ENCODE peak calls at places on chromosomes 12 and 14, in five cellular contexts. F, O, R, J and A are unnamed samples.

GRCh38 chr12:66190519-66191406 is 1.7 kb downstream of the IRAK3 start:
- DNase-seq in F (peak; percentile 52), R (no peak), J (no peak), O (no peak), A (peak; percentile 18)

GRCh38 chr12:106774808-106775524 is 484 bp downstream of the RIC8B start:
- DNase-seq in F (no peak), J (no peak), R (no peak), O (no peak), A (no peak)

GRCh38 chr12:92987846-92988621 is 58.9 kb upstream of the EEA1 start:
- DNase-seq in R (no peak), J (peak; percentile 49), O (no peak), F (no peak), A (no peak)

GRCh38 chr14:66381765-66382164 is 104.4 kb upstream of the CCDC196 start:
- DNase-seq in J (no peak), F (no peak), R (no peak), O (no peak), A (no peak)

GRCh38 chr12:124411953-124412645 is 117.2 kb downstream of the RFLNA start:
- DNase-seq in F (no peak), O (no peak), J (no peak), R (no peak), A (no peak)

GRCh38 chr14:95463173-95463901 is 53.1 kb downstream of the SYNE3 start:
- DNase-seq in O (no peak), F (no peak), R (no peak), J (no peak), A (no peak)

GRCh38 chr12:115542656-115543055 is 734.8 kb downstream of the MED13L start:
- DNase-seq in R (no peak), O (no peak), J (no peak), F (no peak), A (no peak)

GRCh38 chr12:54489857-54490256 is 7.7 kb upstream of the NCKAP1L start:
- DNase-seq in J (no peak), F (no peak), O (no peak), R (no peak), A (no peak)

GRCh38 chr12:32134144-32134888 is 27.7 kb downstream of the BICD1 start:
- DNase-seq in F (peak; percentile 83), O (no peak), J (no peak), R (peak; percentile 15), A (no peak)

GRCh38 chr14:96304956-96305355 is 48.9 kb downstream of the BDKRB1 start:
- DNase-seq in J (peak; percentile 66), R (no peak), F (no peak), O (no peak), A (no peak)

GRCh38 chr12:95788637-95789036 is 1.9 kb downstream of the NTN4 start:
- DNase-seq in R (peak; percentile 47), J (no peak), F (peak; percentile 68), O (no peak), A (peak; percentile 49)

GRCh38 chr12:52193991-52194390 is 2.2 kb upstream of the KRT80 start:
- DNase-seq in F (no peak), J (no peak), O (no peak), R (peak; percentile 62), A (peak; percentile 55)

GRCh38 chr14:104473244-104473565 is 106.4 kb upstream of the C14orf180 start:
- DNase-seq in O (no peak), R (no peak), J (peak; percentile 62), F (no peak), A (no peak)

GRCh38 chr12:113852695-113853490 is 113.2 kb downstream of the RBM19 start:
- DNase-seq in F (no peak), J (no peak), R (no peak), O (no peak), A (no peak)

GRCh38 chr12:120820885-120821510 is 83.2 kb downstream of the SPPL3 start:
- DNase-seq in O (no peak), F (no peak), J (no peak), R (no peak), A (no peak)

GRCh38 chr12:105617141-105617540 is 286.6 kb downstream of the C12orf75 start:
- DNase-seq in R (peak; percentile 22), O (no peak), F (no peak), J (no peak), A (no peak)

GRCh38 chr12:3035171-3035570 is 42.0 kb upstream of the TSPAN9 start:
- DNase-seq in R (no peak), O (no peak), J (no peak), F (peak; percentile 25), A (peak; percentile 9)

GRCh38 chr14:87405563-87405962 is 587.4 kb downstream of the GALC start:
- DNase-seq in O (no peak), F (no peak), J (no peak), R (no peak), A (no peak)

GRCh38 chr12:131611416-131612091 is 99.3 kb upstream of the SFSWAP start:
- DNase-seq in R (no peak), O (no peak), J (no peak), F (no peak), A (no peak)

GRCh38 chr12:100163416-100164152 is 20.9 kb upstream of the BLTP3B start:
- DNase-seq in J (peak; percentile 81), F (peak; percentile 33), O (peak; percentile 65), R (peak; percentile 57), A (peak; percentile 57)

GRCh38 chr12:132302466-132303358 is 26.7 kb downstream of the GALNT9 start:
- DNase-seq in R (no peak), F (no peak), J (no peak), O (no peak), A (no peak)

GRCh38 chr14:100328495-100329163 is 5.5 kb downstream of the SLC25A47 start:
- DNase-seq in O (no peak), R (no peak), J (no peak), F (no peak), A (no peak)

GRCh38 chr14:50067723-50068495 is 48.5 kb downstream of the VCPKMT start:
- DNase-seq in O (no peak), R (no peak), F (peak; percentile 81), J (no peak), A (no peak)

GRCh38 chr14:85421166-85421877 is 108.6 kb upstream of the FLRT2 start:
- DNase-seq in J (no peak), F (peak; percentile 83), R (peak; percentile 95), O (no peak), A (no peak)

GRCh38 chr12:75784591-75784990 is 247.0 kb downstream of the PHLDA1 start:
- DNase-seq in F (peak; percentile 14), J (no peak), O (no peak), R (peak; percentile 16), A (no peak)

GRCh38 chr12:95637471-95638155 is 86.3 kb upstream of the USP44 start:
- DNase-seq in O (no peak), J (no peak), R (peak; percentile 81), F (peak; percentile 100), A (peak; percentile 87)

GRCh38 chr12:116525418-116526001 is 33.7 kb upstream of the MAP1LC3B2 start:
- DNase-seq in R (peak; percentile 79), O (no peak), J (no peak), F (peak; percentile 92), A (no peak)

GRCh38 chr12:57850924-57851323 is 4.4 kb upstream of the CTDSP2 start:
- DNase-seq in F (no peak), R (no peak), J (no peak), O (no peak), A (no peak)

GRCh38 chr12:111211910-111212757 is 156.8 kb downstream of the PHETA1 start:
- DNase-seq in R (no peak), F (no peak), O (peak; percentile 61), J (peak; percentile 77), A (no peak)

GRCh38 chr14:45658226-45658916 is 405.4 kb upstream of the MIS18BP1 start:
- DNase-seq in J (no peak), F (no peak), O (no peak), R (no peak), A (no peak)

DNA sequence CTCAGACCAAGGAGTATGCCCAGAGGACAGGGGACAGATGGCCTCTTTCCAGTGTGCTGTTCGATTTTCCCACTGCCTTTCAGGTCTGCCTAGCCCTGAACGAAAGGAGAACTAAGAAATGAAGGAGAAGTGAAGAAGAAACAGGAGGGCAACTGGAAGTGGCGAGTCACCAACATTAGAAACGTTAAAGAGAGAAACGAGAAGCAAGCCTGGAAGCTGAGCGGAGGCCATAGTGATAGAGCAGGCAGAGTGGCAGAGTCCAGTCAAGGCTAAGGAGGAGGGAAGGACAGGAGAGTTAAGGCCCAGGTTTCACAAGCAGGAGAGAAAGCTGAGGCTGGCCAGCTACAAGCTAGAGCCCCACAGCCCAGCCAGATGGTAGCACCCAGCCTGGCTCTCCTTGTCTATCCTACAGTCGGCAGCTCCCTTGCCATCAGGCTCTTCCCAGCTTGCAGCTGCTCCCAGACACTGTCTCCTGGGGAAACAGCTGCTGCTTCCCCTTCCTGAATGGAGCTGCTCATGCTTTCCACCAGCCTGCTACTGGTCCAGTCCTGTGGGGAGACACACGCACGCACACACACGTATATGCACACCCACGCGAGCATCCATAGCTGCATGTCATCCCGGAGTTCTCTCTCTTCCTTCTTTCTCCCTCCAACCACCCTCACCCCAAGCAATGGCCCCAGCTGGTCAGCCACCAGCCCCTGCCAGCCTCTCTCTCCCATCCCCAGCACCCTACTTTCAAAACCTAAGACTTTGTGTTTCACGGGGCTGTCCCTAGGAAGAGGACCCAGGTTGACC is 139.7 kb upstream of the CCND2 start:
- DNase-seq in O (no peak), J (peak; percentile 71), R (peak; percentile 41), F (no peak), A (no peak)
- H4K91ac ChIP-seq in O (peak overlapping the region; percentile 92), J (peak overlapping the region; percentile 100), R (peak overlapping the region; percentile 52), F (peak overlapping the region; percentile 26), A (peak overlapping the region; percentile 56)

DNA sequence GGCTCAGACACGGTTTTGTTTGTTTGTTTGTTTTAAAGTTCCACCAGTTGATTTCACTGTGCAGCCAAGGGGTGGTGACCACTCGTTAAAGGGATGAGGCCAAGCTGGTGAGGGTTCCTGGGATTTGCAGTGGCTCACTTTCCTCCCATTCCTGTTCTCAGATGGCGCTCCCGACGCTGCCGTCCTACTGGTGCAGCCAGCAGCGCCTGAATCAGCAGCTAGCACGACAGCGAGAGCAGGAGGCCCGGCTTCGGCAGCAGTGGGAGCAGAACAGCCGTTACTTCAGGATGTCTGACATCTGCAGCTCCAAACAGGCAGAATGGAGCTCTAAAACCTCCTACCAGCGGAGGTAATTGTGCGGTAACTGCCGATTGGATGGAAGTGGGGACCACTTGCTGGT is 2.8 kb downstream of the TCHP start:
- DNase-seq in J (no peak), R (no peak), O (no peak), F (no peak), A (no peak)
- H3K36me3 ChIP-seq in J (peaks cover 6% of the 10 kb centered on the region), R (peaks cover 52% of the 10 kb centered on the region), O (peaks cover 52% of the 10 kb centered on the region), F (peaks cover 40% of the 10 kb centered on the region), A (peaks cover 38% of the 10 kb centered on the region)

GRCh38 chr14:68574906-68575305 is 218.0 kb downstream of the ZFP36L1 start:
- DNase-seq in R (peak; percentile 70), J (no peak), O (no peak), F (peak; percentile 70), A (no peak)

GRCh38 chr14:68574461-68574860 is 218.4 kb downstream of the ZFP36L1 start:
- DNase-seq in O (no peak), J (no peak), R (no peak), F (no peak), A (no peak)

GRCh38 chr14:68578597-68578996 is 214.3 kb downstream of the ZFP36L1 start:
- DNase-seq in O (no peak), R (no peak), F (no peak), J (no peak), A (no peak)

GRCh38 chr14:68576496-68577244 is 216.2 kb downstream of the ZFP36L1 start:
- DNase-seq in O (no peak), F (peak; percentile 40), R (peak; percentile 83), J (no peak), A (peak; percentile 49)

GRCh38 chr14:68576031-68576430 is 216.8 kb downstream of the ZFP36L1 start:
- DNase-seq in J (no peak), O (no peak), R (peak; percentile 28), F (no peak), A (no peak)
- H4K91ac ChIP-seq in J (no peak overlapping the region), O (no peak overlapping the region), R (peak overlapping the region; percentile 94), F (peak overlapping the region; percentile 98), A (peak overlapping the region; percentile 82)

GRCh38 chr14:61466905-61467280 is 145.5 kb downstream of the PRKCH start:
- DNase-seq in F (no peak), R (no peak), O (no peak), J (no peak), A (peak; percentile 71)
- H3K36me3 ChIP-seq in F (no peaks in the 10 kb centered on the region), R (no peaks in the 10 kb centered on the region), O (no peaks in the 10 kb centered on the region), J (no peaks in the 10 kb centered on the region), A (peaks cover 5% of the 10 kb centered on the region)